ENCODE peak calls at places on chromosome 12, in seven cellular contexts. C is sigmoid colon, F is K562, K is stomach, M is SK-N-SH, S is ovary, V is tibial nerve. Z is an unnamed sample.

GRCh38 chr12:65859519-65859918 is 35.2 kb downstream of the HMGA2 start:
- DNase-seq in C (no peak), F (no peak), K (no peak), M (no peak), S (no peak), V (no peak), Z (no peak)

GRCh38 chr12:132806857-132807256 is 21.8 kb downstream of the GOLGA3 start:
- DNase-seq in C (no peak), F (no peak), K (no peak), M (no peak), S (no peak), V (no peak), Z (no peak)

GRCh38 chr12:76144253-76144564 is 59.7 kb upstream of the NAP1L1 start:
- DNase-seq in C (no peak), F (no peak), K (peak; percentile 28), M (peak; percentile 24), S (no peak), V (peak; percentile 21), Z (peak; percentile 11)

GRCh38 chr12:47268501-47269459 is 189.0 kb upstream of the AMIGO2 start:
- DNase-seq in C (no peak), F (no peak), K (no peak), M (no peak), S (no peak), V (no peak), Z (no peak)

GRCh38 chr12:112166051-112167015 is 41.0 kb downstream of the TRAFD1 start:
- DNase-seq in C (peak; percentile 57), F (no peak), K (no peak), M (no peak), S (no peak), V (no peak), Z (no peak)

GRCh38 chr12:106736051-106736957 is 38.2 kb upstream of the RIC8B start:
- DNase-seq in C (no peak), F (no peak), K (no peak), M (no peak), S (no peak), V (no peak), Z (no peak)

GRCh38 chr12:3049596-3050314 is 27.4 kb upstream of the TSPAN9 start:
- DNase-seq in C (no peak), F (no peak), K (no peak), M (no peak), S (no peak), V (no peak), Z (no peak)

GRCh38 chr12:72028966-72029365 is 90.3 kb downstream of the TPH2 start:
- DNase-seq in C (no peak), F (no peak), K (no peak), M (no peak), S (no peak), V (no peak), Z (no peak)

GRCh38 chr12:28958553-28959195 is 190.4 kb upstream of the FAR2 start:
- DNase-seq in C (no peak), F (no peak), K (no peak), M (no peak), S (no peak), V (no peak), Z (no peak)

GRCh38 chr12:1844223-1844622 is 23.9 kb downstream of the LRTM2 start:
- DNase-seq in C (peak; percentile 34), F (no peak), K (no peak), M (no peak), S (no peak), V (no peak), Z (peak; percentile 2)

GRCh38 chr12:11204173-11204572 is 17.4 kb upstream of the TAS2R42 start:
- DNase-seq in C (no peak), F (no peak), K (no peak), M (no peak), S (no peak), V (no peak), Z (no peak)

GRCh38 chr12:114933428-114934160 is 249.6 kb upstream of the TBX3 start:
- DNase-seq in C (no peak), F (no peak), K (no peak), M (peak; percentile 6), S (no peak), V (no peak), Z (no peak)

GRCh38 chr12:6867407-6868210 is at the start of gene TPI1:
- DNase-seq in C (peak; percentile 96), F (peak; percentile 91), K (peak; percentile 87), M (peak; percentile 98), S (peak; percentile 89), V (no peak), Z (peak; percentile 90)

GRCh38 chr12:5796171-5797091 is 148.6 kb downstream of the ANO2 start:
- DNase-seq in C (no peak), F (peak; percentile 43), K (peak; percentile 63), M (peak; percentile 49), S (peak; percentile 32), V (peak; percentile 13), Z (peak; percentile 53)

GRCh38 chr12:24222968-24223367 is 273.5 kb upstream of the SOX5 start:
- DNase-seq in C (no peak), F (no peak), K (no peak), M (no peak), S (no peak), V (no peak), Z (no peak)

DNA sequence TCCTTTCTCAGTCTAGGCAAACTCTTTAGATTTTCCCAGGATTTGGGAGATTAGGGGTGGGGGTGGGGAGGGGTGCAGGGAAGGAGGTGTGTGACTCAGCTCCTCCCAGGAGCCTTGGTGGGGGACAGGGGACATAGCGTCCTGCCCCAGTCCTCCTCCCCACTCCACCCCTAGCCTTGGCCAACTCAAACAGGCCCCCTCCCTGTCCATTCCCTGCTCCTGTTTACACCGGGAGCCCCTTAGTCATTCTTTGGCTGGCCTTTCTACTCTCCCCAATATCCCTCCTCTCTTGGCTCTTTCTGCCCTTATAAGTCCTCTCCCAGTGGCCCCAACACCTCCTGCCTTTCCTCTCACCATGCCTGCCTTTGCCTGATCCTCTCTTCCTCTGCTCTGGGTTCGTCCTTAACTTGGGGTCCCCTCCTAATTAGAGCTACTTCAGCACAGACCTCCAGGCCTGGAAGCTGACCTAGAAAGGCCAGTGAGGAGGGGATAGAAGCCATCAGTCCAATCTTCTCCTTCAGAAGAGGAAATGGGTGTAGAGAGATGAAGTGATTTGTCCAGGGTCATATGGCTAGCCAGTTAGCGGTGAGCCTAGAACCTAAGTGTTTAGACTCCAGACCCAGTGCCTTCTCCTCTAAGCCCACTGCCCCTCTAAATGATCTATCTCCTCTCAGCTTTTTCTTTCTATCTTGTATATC is 2.3 kb upstream of the ITGA5 start:
- DNase-seq in C (peak; percentile 97), F (peak; percentile 41), K (no peak), M (no peak), S (no peak), V (peak; percentile 69), Z (peak; percentile 62)
- TF ChIP-seq EP300 in C (peak; percentile 93), F (no peak), K (peak; percentile 61), M (no peak), S (no peak), V (peak; percentile 37), Z (peak; percentile 70)

GRCh38 chr12:12725086-12725955 is 8.2 kb downstream of the CDKN1B start:
- DNase-seq in C (peak; percentile 98), F (peak; percentile 85), K (peak; percentile 95), M (peak; percentile 91), S (peak; percentile 90), V (peak; percentile 94), Z (peak; percentile 95)
- TF ChIP-seq EP300 in C (peak; percentile 26), F (no peak), K (no peak), M (no peak), S (no peak), V (peak; percentile 95), Z (peak; percentile 8)

DNA sequence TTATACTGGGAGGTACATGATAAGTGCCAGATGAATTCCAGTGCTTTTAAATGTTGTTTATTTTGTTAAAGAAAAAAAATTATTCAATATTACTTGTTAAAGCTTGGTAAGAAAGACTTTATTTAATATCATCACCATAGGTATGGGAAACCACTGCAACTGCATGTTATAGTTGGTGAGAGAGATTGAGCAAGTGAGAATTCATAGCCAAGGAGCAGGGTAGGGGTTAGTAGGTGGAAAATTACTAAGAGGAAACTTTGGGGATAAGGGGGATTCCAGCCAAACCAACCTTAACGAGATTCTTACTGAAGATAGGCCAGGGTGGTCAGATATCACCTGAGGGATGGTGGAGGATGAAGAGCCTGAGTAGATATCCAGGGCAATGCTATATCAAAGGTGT is 38.4 kb downstream of the SLC16A7 start:
- DNase-seq in C (no peak), F (no peak), K (no peak), M (no peak), S (no peak), V (no peak), Z (no peak)
- TF ChIP-seq EP300 in C (no peak), F (no peak), K (no peak), M (no peak), S (no peak), V (no peak), Z (no peak)

DNA sequence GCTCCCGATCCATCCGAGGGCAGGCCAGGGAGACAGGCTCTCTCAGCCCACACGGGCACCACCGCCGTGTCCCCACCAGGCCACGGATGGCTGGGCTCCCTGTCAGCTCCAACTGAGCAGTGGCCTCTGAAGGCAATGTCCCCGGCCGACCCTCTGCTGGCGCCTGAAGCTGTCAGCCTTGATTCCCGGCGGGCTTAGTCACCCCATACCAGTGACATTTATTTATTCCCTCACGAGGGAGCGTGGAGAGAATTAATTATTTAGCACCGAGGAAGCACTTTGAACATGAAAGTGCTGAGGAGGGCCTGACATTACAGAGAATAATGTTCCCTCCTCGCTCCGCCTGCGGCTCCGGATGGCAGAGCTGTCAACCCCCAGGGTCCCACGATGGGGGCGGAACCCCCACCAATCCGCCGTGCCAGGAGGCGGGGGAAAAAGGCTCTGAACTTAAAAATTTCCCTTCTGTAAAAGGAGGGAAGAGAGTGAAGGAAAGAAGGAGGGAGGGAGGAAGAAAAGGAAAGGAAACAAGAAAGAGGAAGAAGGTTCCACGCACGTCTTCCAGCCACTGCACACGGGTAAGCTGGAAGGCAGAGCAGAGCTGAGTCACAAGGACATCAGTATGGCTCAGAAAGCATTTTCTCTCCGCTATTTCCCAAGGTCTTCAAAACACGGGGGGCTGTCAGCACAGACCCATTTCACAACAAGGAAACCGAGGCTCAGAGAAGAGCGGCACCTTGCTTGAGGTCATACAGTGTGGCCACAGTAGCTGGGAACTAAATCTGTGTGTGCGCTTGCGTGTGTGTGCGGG is 108.7 kb upstream of the NCOR2 start:
- DNase-seq in C (peak; percentile 76), F (no peak), K (no peak), M (no peak), S (no peak), V (no peak), Z (no peak)
- TF ChIP-seq EP300 in C (peak; percentile 79), F (no peak), K (peak; percentile 48), M (no peak), S (no peak), V (no peak), Z (peak; percentile 6)

GRCh38 chr12:117090816-117091711 is 8.2 kb downstream of the TESC start:
- DNase-seq in C (no peak), F (peak; percentile 42), K (peak; percentile 89), M (no peak), S (no peak), V (no peak), Z (no peak)
- TF ChIP-seq EP300 in C (no peak), F (no peak), K (no peak), M (no peak), S (no peak), V (no peak), Z (no peak)

GRCh38 chr12:88552672-88553079 is 27.6 kb downstream of the KITLG start:
- DNase-seq in C (no peak), F (no peak), K (no peak), M (no peak), S (no peak), V (no peak), Z (no peak)
- TF ChIP-seq EP300 in C (no peak), F (no peak), K (no peak), M (no peak), S (no peak), V (no peak), Z (no peak)